ENCODE peak calls at places on chromosomes 7 and 10, in eight cellular contexts. One of them, this sample, is unnamed.

GRCh38 chr10:68560916-68561691 is 967 bp downstream of the TET1 start:
- DNase-seq in naive thymus-derived CD4-positive, alpha-beta T cell: peak; percentile 1
- DNase-seq in cardiac muscle cell: peak; percentile 38
- DNase-seq in cardiac fibroblast: peak; percentile 34
- DNase-seq in heart left ventricle: no peak
- DNase-seq in hepatocyte: peak; percentile 64
- DNase-seq in heart right ventricle: peak; percentile 24
- DNase-seq in GM06990: no peak
- DNase-seq in this sample: no peak

GRCh38 chr10:2121944-2122343 is 384.6 kb upstream of the ADARB2 start:
- DNase-seq in heart left ventricle: no peak
- DNase-seq in heart right ventricle: no peak
- DNase-seq in cardiac fibroblast: no peak
- DNase-seq in hepatocyte: no peak
- DNase-seq in naive thymus-derived CD4-positive, alpha-beta T cell: no peak
- DNase-seq in GM06990: no peak
- DNase-seq in cardiac muscle cell: no peak
- DNase-seq in this sample: no peak

GRCh38 chr10:8039323-8039922 is 15.1 kb upstream of the GATA3 start:
- DNase-seq in cardiac muscle cell: no peak
- DNase-seq in naive thymus-derived CD4-positive, alpha-beta T cell: peak; percentile 16
- DNase-seq in cardiac fibroblast: no peak
- DNase-seq in hepatocyte: no peak
- DNase-seq in GM06990: no peak
- DNase-seq in heart right ventricle: no peak
- DNase-seq in heart left ventricle: no peak
- DNase-seq in this sample: no peak

GRCh38 chr7:42292991-42293521 is 56.0 kb upstream of the GLI3 start:
- DNase-seq in heart right ventricle: no peak
- DNase-seq in hepatocyte: no peak
- DNase-seq in heart left ventricle: no peak
- DNase-seq in cardiac muscle cell: no peak
- DNase-seq in naive thymus-derived CD4-positive, alpha-beta T cell: no peak
- DNase-seq in cardiac fibroblast: no peak
- DNase-seq in GM06990: no peak
- DNase-seq in this sample: no peak

GRCh38 chr7:2663121-2663886 is 24.7 kb upstream of the AMZ1 start:
- DNase-seq in GM06990: no peak
- DNase-seq in heart right ventricle: peak; percentile 58
- DNase-seq in heart left ventricle: no peak
- DNase-seq in cardiac fibroblast: peak; percentile 51
- DNase-seq in hepatocyte: no peak
- DNase-seq in naive thymus-derived CD4-positive, alpha-beta T cell: no peak
- DNase-seq in cardiac muscle cell: peak; percentile 23
- DNase-seq in this sample: no peak

GRCh38 chr7:126715076-126715475 is 537.7 kb downstream of the GRM8 start:
- DNase-seq in hepatocyte: no peak
- DNase-seq in cardiac fibroblast: no peak
- DNase-seq in heart right ventricle: no peak
- DNase-seq in GM06990: no peak
- DNase-seq in naive thymus-derived CD4-positive, alpha-beta T cell: no peak
- DNase-seq in cardiac muscle cell: no peak
- DNase-seq in heart left ventricle: no peak
- DNase-seq in this sample: no peak

GRCh38 chr7:37945336-37945735 is 24.9 kb downstream of the EPDR1 start:
- DNase-seq in heart right ventricle: no peak
- DNase-seq in cardiac muscle cell: peak; percentile 51
- DNase-seq in hepatocyte: no peak
- DNase-seq in naive thymus-derived CD4-positive, alpha-beta T cell: no peak
- DNase-seq in heart left ventricle: no peak
- DNase-seq in cardiac fibroblast: peak; percentile 27
- DNase-seq in GM06990: no peak
- DNase-seq in this sample: no peak

GRCh38 chr7:102412548-102412947 is 16.4 kb downstream of the PRKRIP1 start:
- DNase-seq in cardiac fibroblast: peak; percentile 54
- DNase-seq in cardiac muscle cell: peak; percentile 41
- DNase-seq in heart right ventricle: peak; percentile 38
- DNase-seq in heart left ventricle: peak; percentile 55
- DNase-seq in GM06990: no peak
- DNase-seq in naive thymus-derived CD4-positive, alpha-beta T cell: peak; percentile 56
- DNase-seq in hepatocyte: no peak
- DNase-seq in this sample: no peak

GRCh38 chr7:132065193-132065972 is 509.0 kb upstream of the PODXL start:
- DNase-seq in heart left ventricle: peak; percentile 78
- DNase-seq in naive thymus-derived CD4-positive, alpha-beta T cell: no peak
- DNase-seq in GM06990: no peak
- DNase-seq in cardiac muscle cell: peak; percentile 95
- DNase-seq in heart right ventricle: no peak
- DNase-seq in hepatocyte: peak; percentile 83
- DNase-seq in cardiac fibroblast: peak; percentile 95
- DNase-seq in this sample: no peak

GRCh38 chr7:22255834-22256233 is 101.1 kb downstream of the RAPGEF5 start:
- DNase-seq in cardiac muscle cell: no peak
- DNase-seq in cardiac fibroblast: no peak
- DNase-seq in GM06990: no peak
- DNase-seq in naive thymus-derived CD4-positive, alpha-beta T cell: no peak
- DNase-seq in heart right ventricle: no peak
- DNase-seq in heart left ventricle: no peak
- DNase-seq in hepatocyte: peak; percentile 46
- DNase-seq in this sample: no peak

GRCh38 chr10:127880557-127880956 is 12.2 kb downstream of the CLRN3 start:
- DNase-seq in naive thymus-derived CD4-positive, alpha-beta T cell: no peak
- DNase-seq in GM06990: no peak
- DNase-seq in heart right ventricle: no peak
- DNase-seq in cardiac fibroblast: no peak
- DNase-seq in heart left ventricle: no peak
- DNase-seq in hepatocyte: no peak
- DNase-seq in cardiac muscle cell: no peak
- DNase-seq in this sample: peak; percentile 9

GRCh38 chr7:98418271-98418635 is 17.4 kb upstream of the BAIAP2L1 start:
- DNase-seq in cardiac fibroblast: no peak
- DNase-seq in GM06990: no peak
- DNase-seq in heart left ventricle: no peak
- DNase-seq in heart right ventricle: no peak
- DNase-seq in naive thymus-derived CD4-positive, alpha-beta T cell: no peak
- DNase-seq in cardiac muscle cell: peak; percentile 19
- DNase-seq in hepatocyte: no peak
- DNase-seq in this sample: no peak

GRCh38 chr7:133614251-133614650 is 361.4 kb downstream of the EXOC4 start:
- DNase-seq in heart right ventricle: no peak
- DNase-seq in naive thymus-derived CD4-positive, alpha-beta T cell: no peak
- DNase-seq in cardiac fibroblast: no peak
- DNase-seq in cardiac muscle cell: no peak
- DNase-seq in hepatocyte: no peak
- DNase-seq in heart left ventricle: no peak
- DNase-seq in GM06990: no peak
- DNase-seq in this sample: no peak

GRCh38 chr7:154913645-154914579 is 89.0 kb downstream of the PAXIP1 start:
- DNase-seq in naive thymus-derived CD4-positive, alpha-beta T cell: peak; percentile 82
- DNase-seq in GM06990: peak; percentile 60
- DNase-seq in cardiac fibroblast: peak; percentile 75
- DNase-seq in cardiac muscle cell: peak; percentile 74
- DNase-seq in heart right ventricle: peak; percentile 90
- DNase-seq in heart left ventricle: peak; percentile 84
- DNase-seq in hepatocyte: peak; percentile 91
- DNase-seq in this sample: peak; percentile 76
- H3K4me3 ChIP-seq in naive thymus-derived CD4-positive, alpha-beta T cell: peak overlapping the region; percentile 56
- H3K4me3 ChIP-seq in GM06990: no peak overlapping the region
- H3K4me3 ChIP-seq in cardiac fibroblast: peak overlapping the region; percentile 16
- H3K4me3 ChIP-seq in cardiac muscle cell: no peak overlapping the region
- H3K4me3 ChIP-seq in heart right ventricle: peak overlapping the region; percentile 48
- H3K4me3 ChIP-seq in heart left ventricle: peak overlapping the region; percentile 55
- H3K4me3 ChIP-seq in hepatocyte: no peak overlapping the region
- H3K4me3 ChIP-seq in this sample: no peak overlapping the region

GRCh38 chr10:78035437-78035836 is 1.8 kb downstream of the RPS24 start:
- DNase-seq in cardiac muscle cell: no peak
- DNase-seq in heart left ventricle: no peak
- DNase-seq in hepatocyte: no peak
- DNase-seq in heart right ventricle: no peak
- DNase-seq in cardiac fibroblast: no peak
- DNase-seq in GM06990: no peak
- DNase-seq in naive thymus-derived CD4-positive, alpha-beta T cell: no peak
- DNase-seq in this sample: no peak

GRCh38 chr10:78035933-78036583 is 2.4 kb downstream of the RPS24 start:
- DNase-seq in cardiac fibroblast: no peak
- DNase-seq in naive thymus-derived CD4-positive, alpha-beta T cell: no peak
- DNase-seq in cardiac muscle cell: no peak
- DNase-seq in GM06990: no peak
- DNase-seq in heart right ventricle: no peak
- DNase-seq in heart left ventricle: no peak
- DNase-seq in hepatocyte: no peak
- DNase-seq in this sample: no peak

GRCh38 chr10:78033623-78034470 is at the start of gene RPS24:
- DNase-seq in heart left ventricle: peak; percentile 95
- DNase-seq in naive thymus-derived CD4-positive, alpha-beta T cell: peak; percentile 97
- DNase-seq in hepatocyte: peak; percentile 99
- DNase-seq in cardiac muscle cell: peak; percentile 99
- DNase-seq in cardiac fibroblast: peak; percentile 98
- DNase-seq in heart right ventricle: peak; percentile 94
- DNase-seq in GM06990: peak; percentile 98
- DNase-seq in this sample: peak; percentile 98

GRCh38 chr10:78038105-78038504 is 4.4 kb downstream of the RPS24 start:
- DNase-seq in naive thymus-derived CD4-positive, alpha-beta T cell: no peak
- DNase-seq in cardiac fibroblast: no peak
- DNase-seq in heart right ventricle: no peak
- DNase-seq in hepatocyte: no peak
- DNase-seq in GM06990: no peak
- DNase-seq in cardiac muscle cell: no peak
- DNase-seq in heart left ventricle: no peak
- DNase-seq in this sample: no peak

DNA sequence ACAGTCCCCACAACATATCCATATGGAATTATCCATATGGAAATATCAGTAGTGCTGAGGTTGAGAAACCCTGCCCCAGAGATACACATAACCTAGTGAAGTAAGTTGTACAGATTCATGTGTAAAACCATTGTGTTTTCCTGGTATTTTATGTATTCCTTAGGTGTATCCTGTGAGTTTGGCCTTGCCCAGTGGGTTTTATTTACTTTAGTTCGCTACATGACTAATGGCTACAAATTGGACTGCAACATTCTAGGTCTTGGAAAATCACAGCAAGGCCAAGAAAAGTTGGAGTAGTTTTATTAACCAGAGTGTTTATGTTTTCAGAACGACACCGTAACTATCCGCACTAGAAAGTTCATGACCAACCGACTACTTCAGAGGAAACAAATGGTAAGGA is 1.4 kb downstream of the RPS24 start:
- DNase-seq in heart right ventricle: no peak
- DNase-seq in cardiac fibroblast: no peak
- DNase-seq in cardiac muscle cell: no peak
- DNase-seq in heart left ventricle: no peak
- DNase-seq in GM06990: no peak
- DNase-seq in hepatocyte: no peak
- DNase-seq in naive thymus-derived CD4-positive, alpha-beta T cell: no peak
- DNase-seq in this sample: no peak
- H3K4me3 ChIP-seq in heart right ventricle: peak overlapping the region; percentile 79
- H3K4me3 ChIP-seq in cardiac fibroblast: peak overlapping the region; percentile 89
- H3K4me3 ChIP-seq in cardiac muscle cell: peak overlapping the region; percentile 78
- H3K4me3 ChIP-seq in heart left ventricle: peak overlapping the region; percentile 77
- H3K4me3 ChIP-seq in GM06990: peak overlapping the region; percentile 99
- H3K4me3 ChIP-seq in hepatocyte: peak overlapping the region; percentile 37
- H3K4me3 ChIP-seq in naive thymus-derived CD4-positive, alpha-beta T cell: peak overlapping the region; percentile 87
- H3K4me3 ChIP-seq in this sample: peak overlapping the region; percentile 77

GRCh38 chr7:69596723-69597277 is 1.5 kb upstream of the AUTS2 start:
- DNase-seq in heart right ventricle: no peak
- DNase-seq in cardiac fibroblast: no peak
- DNase-seq in cardiac muscle cell: no peak
- DNase-seq in hepatocyte: no peak
- DNase-seq in heart left ventricle: no peak
- DNase-seq in naive thymus-derived CD4-positive, alpha-beta T cell: no peak
- DNase-seq in GM06990: no peak
- DNase-seq in this sample: no peak

GRCh38 chr7:69596056-69596455 is 2.2 kb upstream of the AUTS2 start:
- DNase-seq in hepatocyte: no peak
- DNase-seq in naive thymus-derived CD4-positive, alpha-beta T cell: no peak
- DNase-seq in heart left ventricle: no peak
- DNase-seq in heart right ventricle: no peak
- DNase-seq in cardiac muscle cell: no peak
- DNase-seq in GM06990: no peak
- DNase-seq in cardiac fibroblast: no peak
- DNase-seq in this sample: no peak

GRCh38 chr7:69598081-69598486 is at the start of gene AUTS2:
- DNase-seq in heart right ventricle: peak; percentile 88
- DNase-seq in cardiac fibroblast: peak; percentile 92
- DNase-seq in cardiac muscle cell: peak; percentile 96
- DNase-seq in GM06990: peak; percentile 91
- DNase-seq in naive thymus-derived CD4-positive, alpha-beta T cell: no peak
- DNase-seq in hepatocyte: peak; percentile 96
- DNase-seq in heart left ventricle: peak; percentile 86
- DNase-seq in this sample: peak; percentile 83

GRCh38 chr7:69598487-69599148 is 343 bp downstream of the AUTS2 start:
- DNase-seq in heart left ventricle: peak; percentile 33
- DNase-seq in hepatocyte: no peak
- DNase-seq in heart right ventricle: peak; percentile 35
- DNase-seq in naive thymus-derived CD4-positive, alpha-beta T cell: no peak
- DNase-seq in cardiac fibroblast: no peak
- DNase-seq in cardiac muscle cell: no peak
- DNase-seq in GM06990: no peak
- DNase-seq in this sample: no peak

DNA sequence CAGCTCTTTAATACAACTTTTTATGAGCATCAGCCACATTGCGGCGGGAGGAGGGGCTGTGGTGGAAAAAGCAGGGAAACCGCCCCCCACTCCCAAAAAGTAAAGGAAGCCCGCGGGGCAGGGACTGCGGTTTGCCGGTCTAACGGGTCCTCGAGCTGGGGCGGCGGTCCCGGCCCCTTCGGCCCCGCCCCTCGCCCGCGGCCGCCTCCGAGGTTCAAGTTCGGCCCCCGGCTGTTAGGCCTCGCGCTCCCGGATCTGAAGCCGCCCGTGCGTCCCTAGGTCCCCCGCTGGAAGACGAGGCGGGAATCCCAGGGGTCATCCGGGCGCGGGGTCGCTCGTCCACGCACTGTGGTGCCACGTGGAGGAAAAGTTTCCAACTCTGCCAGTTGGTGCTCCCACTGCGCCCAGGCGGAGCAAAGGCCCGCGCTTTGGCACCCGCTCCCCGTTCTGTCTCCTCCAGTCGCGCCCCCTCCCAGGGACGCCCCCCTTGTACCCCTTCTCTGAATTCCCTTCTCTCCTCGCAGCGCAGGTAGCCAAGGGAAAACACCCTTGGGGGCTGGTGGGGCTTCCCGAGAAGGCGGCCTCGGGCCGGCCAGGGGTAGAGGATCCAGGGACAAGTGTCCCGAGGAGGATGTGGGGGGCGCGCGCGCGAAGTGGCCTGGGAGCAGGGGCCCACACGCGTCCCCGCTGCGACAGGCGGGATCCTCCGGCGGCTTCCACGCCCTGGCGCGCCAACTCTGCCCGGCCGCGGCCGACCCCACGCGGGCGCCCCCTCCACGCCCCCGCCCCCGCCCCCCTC is 798 bp upstream of the AUTS2 start:
- DNase-seq in GM06990: peak; percentile 59
- DNase-seq in heart right ventricle: peak; percentile 57
- DNase-seq in heart left ventricle: peak; percentile 60
- DNase-seq in cardiac fibroblast: peak; percentile 9
- DNase-seq in naive thymus-derived CD4-positive, alpha-beta T cell: no peak
- DNase-seq in cardiac muscle cell: peak; percentile 26
- DNase-seq in hepatocyte: peak; percentile 54
- DNase-seq in this sample: peak; percentile 9
- H3K4me3 ChIP-seq in GM06990: peak overlapping the region; percentile 61
- H3K4me3 ChIP-seq in heart right ventricle: peak overlapping the region; percentile 76
- H3K4me3 ChIP-seq in heart left ventricle: peak overlapping the region; percentile 89
- H3K4me3 ChIP-seq in cardiac fibroblast: peak overlapping the region; percentile 60
- H3K4me3 ChIP-seq in naive thymus-derived CD4-positive, alpha-beta T cell: peak overlapping the region; percentile 27
- H3K4me3 ChIP-seq in cardiac muscle cell: peak overlapping the region; percentile 68
- H3K4me3 ChIP-seq in hepatocyte: peak overlapping the region; percentile 77
- H3K4me3 ChIP-seq in this sample: peak overlapping the region; percentile 57

GRCh38 chr7:129519464-129519863 is 17.1 kb downstream of the SMKR1 start:
- DNase-seq in heart left ventricle: no peak
- DNase-seq in cardiac fibroblast: no peak
- DNase-seq in hepatocyte: no peak
- DNase-seq in GM06990: no peak
- DNase-seq in cardiac muscle cell: no peak
- DNase-seq in heart right ventricle: no peak
- DNase-seq in naive thymus-derived CD4-positive, alpha-beta T cell: no peak
- DNase-seq in this sample: no peak
- H3K4me3 ChIP-seq in heart left ventricle: no peak overlapping the region
- H3K4me3 ChIP-seq in cardiac fibroblast: no peak overlapping the region
- H3K4me3 ChIP-seq in hepatocyte: no peak overlapping the region
- H3K4me3 ChIP-seq in GM06990: no peak overlapping the region
- H3K4me3 ChIP-seq in cardiac muscle cell: no peak overlapping the region
- H3K4me3 ChIP-seq in heart right ventricle: no peak overlapping the region
- H3K4me3 ChIP-seq in naive thymus-derived CD4-positive, alpha-beta T cell: no peak overlapping the region
- H3K4me3 ChIP-seq in this sample: no peak overlapping the region

This sample was measured in GM12865.